ENCODE peak calls at places on chromosomes 16 and 17, in eight cellular contexts. C is choroid plexus epithelial cell, T is amniotic stem cell, D is cardiac fibroblast, L is esophagus squamous epithelium, Y is HAP-1, V is NCI-H524, H is GM04504. O is an unnamed sample.

GRCh38 chr16:54363760-54364159 is 77.2 kb upstream of the IRX3 start:
- DNase-seq in C (no peak), T (no peak), D (no peak), L (no peak), Y (no peak), V (no peak), H (no peak), O (no peak)

GRCh38 chr16:10754941-10755340 is 11.3 kb downstream of the NUBP1 start:
- DNase-seq in C (peak), T (no peak), D (peak), L (no peak), Y (no peak), V (no peak), H (no peak), O (no peak)

GRCh38 chr16:81996664-81997529 is 14.4 kb downstream of the SDR42E1 start:
- DNase-seq in C (peak), T (no peak), D (peak), L (no peak), Y (no peak), V (no peak), H (peak), O (no peak)

GRCh38 chr16:75483222-75483621 is 12.0 kb downstream of the CHST6 start:
- DNase-seq in C (peak), T (no peak), D (no peak), L (no peak), Y (no peak), V (no peak), H (no peak), O (no peak)

GRCh38 chr16:75566040-75566888 is at the start of gene GABARAPL2:
- DNase-seq in C (peak), T (peak), D (peak), L (peak), Y (peak), V (peak), H (no peak), O (peak)

GRCh38 chr17:75540923-75541503 is 15.5 kb downstream of the LLGL2 start:
- DNase-seq in C (no peak), T (no peak), D (no peak), L (no peak), Y (no peak), V (no peak), H (no peak), O (no peak)

GRCh38 chr16:8866118-8866883 is 2.5 kb downstream of the CARHSP1 start:
- DNase-seq in C (peak), T (no peak), D (peak), L (no peak), Y (peak), V (no peak), H (no peak), O (peak)

GRCh38 chr17:6910987-6911603 is 79.6 kb upstream of the TEKT1 start:
- DNase-seq in C (peak), T (peak), D (peak), L (no peak), Y (peak), V (no peak), H (no peak), O (peak)

GRCh38 chr16:47565454-47565853 is 104.3 kb downstream of the PHKB start:
- DNase-seq in C (peak), T (no peak), D (peak), L (no peak), Y (no peak), V (no peak), H (peak), O (no peak)

GRCh38 chr16:56673916-56674315 is 4.3 kb downstream of the MT1H start:
- DNase-seq in C (peak), T (no peak), D (peak), L (no peak), Y (peak), V (no peak), H (no peak), O (no peak)

GRCh38 chr16:7628981-7629380 is 296.3 kb downstream of the RBFOX1 start:
- DNase-seq in C (no peak), T (no peak), D (no peak), L (no peak), Y (no peak), V (no peak), H (no peak), O (no peak)

GRCh38 chr17:48129981-48130380 is 22.4 kb downstream of the SNX11 start:
- DNase-seq in C (no peak), T (no peak), D (no peak), L (no peak), Y (no peak), V (peak), H (no peak), O (no peak)

GRCh38 chr17:40568074-40568836 is 3.0 kb upstream of the CCR7 start:
- DNase-seq in C (no peak), T (no peak), D (no peak), L (no peak), Y (no peak), V (no peak), H (no peak), O (no peak)

GRCh38 chr16:26475579-26475978 is 591.1 kb upstream of the C16orf82 start:
- DNase-seq in C (no peak), T (no peak), D (no peak), L (no peak), Y (no peak), V (no peak), H (no peak), O (no peak)

GRCh38 chr16:19213885-19214284 is 45.8 kb downstream of the SYT17 start:
- DNase-seq in C (no peak), T (no peak), D (no peak), L (no peak), Y (no peak), V (no peak), H (no peak), O (no peak)

GRCh38 chr17:43736389-43736788 is 22.2 kb downstream of the SOST start:
- DNase-seq in C (no peak), T (no peak), D (no peak), L (no peak), Y (no peak), V (no peak), H (no peak), O (no peak)

O was measured in H7.